ENCODE peak calls at places on chromosomes 1 and 21, in nine cellular contexts. U is AG10803; A is HL-60; Q is HCT116; B is foreskin fibroblast; N is BE2C; Y is neural progenitor cell; G is CD8-positive, alpha-beta T cell; R is left lung. D is an unnamed sample.

GRCh38 chr1:226325178-226325577 is 16.2 kb upstream of the LIN9 start:
- DNase-seq in U (no peak), A (no peak), Q (no peak), B (peak), N (no peak), Y (no peak), G (no peak), R (no peak), D (no peak)

GRCh38 chr1:116881879-116882520 is 27.7 kb upstream of the PTGFRN start:
- DNase-seq in U (peak), A (peak), Q (no peak), B (peak), N (peak), Y (peak), G (no peak), R (peak), D (no peak)

GRCh38 chr1:96087719-96088118 is 633.9 kb upstream of the PTBP2 start:
- DNase-seq in U (no peak), A (no peak), Q (no peak), B (no peak), N (no peak), Y (no peak), G (no peak), R (no peak), D (no peak)

GRCh38 chr1:145706282-145706681 is 886 bp downstream of the PDZK1 start:
- DNase-seq in U (peak), A (no peak), Q (peak), B (peak), N (no peak), Y (no peak), G (no peak), R (no peak), D (no peak)

GRCh38 chr1:219066631-219067349 is 106.9 kb upstream of the LYPLAL1 start:
- DNase-seq in U (peak), A (no peak), Q (peak), B (peak), N (no peak), Y (no peak), G (no peak), R (no peak), D (peak)

GRCh38 chr1:193448682-193449461 is 262.5 kb upstream of the B3GALT2 start:
- DNase-seq in U (no peak), A (no peak), Q (no peak), B (no peak), N (no peak), Y (no peak), G (no peak), R (no peak), D (no peak)

GRCh38 chr1:225881081-225882007 is 836 bp downstream of the TMEM63A start:
- DNase-seq in U (peak), A (no peak), Q (no peak), B (peak), N (no peak), Y (peak), G (peak), R (peak), D (no peak)

GRCh38 chr1:29675481-29676263 is 439.4 kb downstream of the PTPRU start:
- DNase-seq in U (no peak), A (no peak), Q (no peak), B (no peak), N (no peak), Y (no peak), G (no peak), R (no peak), D (no peak)

GRCh38 chr1:227038401-227038800 is 98.3 kb downstream of the COQ8A start:
- DNase-seq in U (peak), A (no peak), Q (no peak), B (no peak), N (no peak), Y (no peak), G (no peak), R (no peak), D (no peak)

GRCh38 chr1:232905324-232906034 is 44.9 kb upstream of the NTPCR start:
- DNase-seq in U (peak), A (no peak), Q (no peak), B (peak), N (no peak), Y (no peak), G (no peak), R (no peak), D (no peak)

GRCh38 chr21:34644815-34645214 is 24.0 kb upstream of the CLIC6 start:
- DNase-seq in U (no peak), A (no peak), Q (no peak), B (no peak), N (no peak), Y (no peak), G (no peak), R (no peak), D (no peak)

GRCh38 chr1:145992502-145992936 is 3.9 kb downstream of the TXNIP start:
- DNase-seq in U (no peak), A (no peak), Q (no peak), B (no peak), N (no peak), Y (no peak), G (no peak), R (peak), D (no peak)

GRCh38 chr1:59058681-59059441 is 238.0 kb upstream of the FGGY start:
- DNase-seq in U (no peak), A (no peak), Q (no peak), B (no peak), N (no peak), Y (no peak), G (no peak), R (no peak), D (no peak)

GRCh38 chr1:54220004-54220811 is 20.2 kb downstream of the MRPL37 start:
- DNase-seq in U (peak), A (peak), Q (no peak), B (peak), N (no peak), Y (no peak), G (no peak), R (peak), D (no peak)

GRCh38 chr21:33121715-33122475 is 52.0 kb downstream of the OLIG1 start:
- DNase-seq in U (peak), A (no peak), Q (peak), B (peak), N (no peak), Y (peak), G (no peak), R (no peak), D (no peak)

GRCh38 chr1:24009406-24009805 is 29.3 kb upstream of the SRSF10 start:
- DNase-seq in U (peak), A (no peak), Q (no peak), B (peak), N (no peak), Y (no peak), G (no peak), R (no peak), D (no peak)

GRCh38 chr1:30106125-30106524 is 617.3 kb downstream of the MATN1 start:
- DNase-seq in U (peak), A (no peak), Q (no peak), B (peak), N (peak), Y (peak), G (no peak), R (no peak), D (no peak)

GRCh38 chr1:95983831-95984230 is 737.8 kb upstream of the PTBP2 start:
- DNase-seq in U (no peak), A (no peak), Q (no peak), B (no peak), N (no peak), Y (no peak), G (no peak), R (no peak), D (no peak)

GRCh38 chr1:31912839-31913239 is 25.3 kb downstream of the PTP4A2 start:
- DNase-seq in U (no peak), A (no peak), Q (no peak), B (no peak), N (no peak), Y (no peak), G (no peak), R (no peak), D (no peak)

GRCh38 chr1:181898773-181899172 is 162.7 kb downstream of the ZNF648 start:
- DNase-seq in U (no peak), A (no peak), Q (no peak), B (no peak), N (no peak), Y (no peak), G (no peak), R (no peak), D (no peak)

GRCh38 chr1:235270625-235271024 is 57.4 kb downstream of the ARID4B start:
- DNase-seq in U (peak), A (no peak), Q (no peak), B (peak), N (no peak), Y (no peak), G (no peak), R (no peak), D (no peak)

GRCh38 chr1:93692983-93693591 is 11.4 kb upstream of the BCAR3 start:
- DNase-seq in U (peak), A (no peak), Q (peak), B (peak), N (no peak), Y (no peak), G (no peak), R (peak), D (no peak)

GRCh38 chr21:20592482-20592881 is 405.7 kb upstream of the NCAM2 start:
- DNase-seq in U (no peak), A (no peak), Q (no peak), B (no peak), N (no peak), Y (no peak), G (no peak), R (no peak), D (no peak)

GRCh38 chr1:59564192-59564891 is 250.4 kb upstream of the HOOK1 start:
- DNase-seq in U (peak), A (no peak), Q (no peak), B (peak), N (no peak), Y (no peak), G (no peak), R (no peak), D (no peak)

GRCh38 chr1:241787691-241788090 is 60.3 kb upstream of the EXO1 start:
- DNase-seq in U (no peak), A (no peak), Q (no peak), B (no peak), N (no peak), Y (no peak), G (no peak), R (no peak), D (no peak)

GRCh38 chr21:17786219-17787181 is 32.7 kb downstream of the C21orf91 start:
- DNase-seq in U (no peak), A (no peak), Q (no peak), B (no peak), N (no peak), Y (no peak), G (no peak), R (no peak), D (no peak)

GRCh38 chr1:37840711-37841110 is 18.7 kb downstream of the MTF1 start:
- DNase-seq in U (no peak), A (no peak), Q (no peak), B (no peak), N (no peak), Y (no peak), G (no peak), R (no peak), D (no peak)

GRCh38 chr1:50497007-50497406 is 73.8 kb upstream of the DMRTA2 start:
- DNase-seq in U (peak), A (no peak), Q (no peak), B (no peak), N (no peak), Y (no peak), G (no peak), R (no peak), D (no peak)

GRCh38 chr21:45004481-45005263 is 64.8 kb downstream of the SLX9 start:
- DNase-seq in U (no peak), A (peak), Q (no peak), B (no peak), N (peak), Y (no peak), G (no peak), R (peak), D (no peak)

GRCh38 chr21:18060402-18060801 is 184.2 kb upstream of the CHODL start:
- DNase-seq in U (no peak), A (no peak), Q (no peak), B (no peak), N (no peak), Y (no peak), G (no peak), R (no peak), D (no peak)

GRCh38 chr1:41647202-41648135 is 163.0 kb upstream of the EDN2 start:
- DNase-seq in U (no peak), A (no peak), Q (no peak), B (no peak), N (no peak), Y (no peak), G (no peak), R (no peak), D (no peak)

GRCh38 chr1:19483691-19484090 is 1.6 kb downstream of the CAPZB start:
- DNase-seq in U (no peak), A (no peak), Q (no peak), B (no peak), N (no peak), Y (no peak), G (no peak), R (no peak), D (no peak)

GRCh38 chr1:19485362-19486187 is at the start of gene CAPZB:
- DNase-seq in U (peak), A (peak), Q (peak), B (peak), N (peak), Y (peak), G (peak), R (peak), D (no peak)

GRCh38 chr1:19484793-19485361 is 462 bp downstream of the CAPZB start:
- DNase-seq in U (no peak), A (no peak), Q (no peak), B (no peak), N (peak), Y (peak), G (no peak), R (peak), D (no peak)

GRCh38 chr1:19484338-19484792 is 974 bp downstream of the CAPZB start:
- DNase-seq in U (no peak), A (no peak), Q (no peak), B (no peak), N (no peak), Y (peak), G (peak), R (peak), D (no peak)

GRCh38 chr1:19488136-19488535 is 2.8 kb upstream of the CAPZB start:
- DNase-seq in U (peak), A (no peak), Q (no peak), B (no peak), N (no peak), Y (no peak), G (peak), R (no peak), D (no peak)
- TF ChIP-seq CTCF in U (no peak), A (no peak), Q (no peak), B (no peak), N (no peak), Y (no peak), G (no peak), R (no peak), D (no peak)

GRCh38 chr1:221104596-221104995 is 225.4 kb downstream of the HLX start:
- DNase-seq in U (no peak), A (no peak), Q (no peak), B (no peak), N (no peak), Y (no peak), G (no peak), R (no peak), D (no peak)

GRCh38 chr1:221105578-221105977 is 226.3 kb downstream of the HLX start:
- DNase-seq in U (no peak), A (no peak), Q (no peak), B (no peak), N (no peak), Y (no peak), G (no peak), R (no peak), D (no peak)

DNA sequence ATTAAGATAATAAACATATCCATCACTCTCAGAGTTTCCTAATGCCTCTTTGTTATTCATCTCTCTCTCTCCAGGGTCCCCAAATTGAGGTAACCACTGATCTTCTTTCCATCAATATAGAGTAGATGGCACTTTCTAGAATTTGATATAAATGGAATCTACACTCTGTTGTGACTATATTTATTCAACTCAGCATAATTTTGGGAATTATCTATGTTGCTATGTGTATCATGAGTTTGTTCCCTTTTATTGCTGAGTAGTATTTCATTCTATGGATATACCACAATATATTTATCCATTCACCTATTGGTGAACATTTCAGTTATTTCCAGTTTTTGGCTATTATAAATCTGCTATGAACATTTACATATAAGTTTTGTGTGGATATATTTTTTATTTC is 230.7 kb downstream of the HLX start:
- DNase-seq in U (no peak), A (no peak), Q (no peak), B (no peak), N (no peak), Y (no peak), G (no peak), R (no peak), D (no peak)
- H3K4me3 ChIP-seq in U (no peak), A (no peak), Q (no peak), B (no peak), N (no peak), Y (no peak), G (no peak), R (no peak), D (no peak)

DNA sequence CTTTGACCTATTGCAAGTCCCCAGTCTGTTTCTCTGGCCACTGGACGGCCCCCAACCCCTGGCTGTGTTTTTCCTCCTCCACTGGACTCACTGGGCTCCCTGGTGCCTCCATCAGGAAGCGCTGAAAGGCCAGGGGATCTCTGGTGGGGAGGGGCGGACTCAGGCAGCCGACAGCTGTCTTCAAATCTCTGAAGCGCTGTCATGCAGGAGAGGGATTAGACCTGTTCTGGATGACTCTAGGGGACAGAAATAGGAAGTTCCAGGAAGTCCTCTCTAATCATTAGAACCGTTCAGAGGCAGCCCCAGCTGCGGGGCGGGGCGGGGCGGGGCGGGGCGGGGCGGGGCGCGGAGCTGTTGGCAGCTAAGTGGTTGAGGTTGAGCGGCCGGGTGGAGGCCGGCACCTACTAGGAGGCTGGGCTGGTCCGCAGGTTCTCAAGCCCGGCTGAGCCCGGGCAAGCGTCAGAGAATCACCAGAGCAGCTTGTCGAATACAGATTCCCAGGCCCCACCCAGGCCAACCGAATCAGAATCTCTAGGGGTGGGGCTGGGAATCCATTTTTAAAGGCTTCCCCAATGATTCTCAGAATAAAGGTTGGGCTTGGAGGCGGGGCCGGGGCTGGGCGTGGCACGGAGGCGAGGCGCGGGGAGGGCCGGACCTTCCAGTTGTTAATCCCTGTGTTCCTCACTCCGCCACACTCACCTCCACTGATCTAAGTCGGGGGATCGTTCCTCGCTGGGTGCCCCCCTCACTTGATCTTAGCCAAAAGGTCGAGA is 11.4 kb upstream of the PHLDA3 start:
- DNase-seq in U (peak), A (no peak), Q (peak), B (peak), N (peak), Y (peak), G (peak), R (peak), D (peak)
- TF ChIP-seq CTCF in U (peak), A (no peak), Q (peak), B (no peak), N (peak), Y (no peak), G (no peak), R (no peak), D (no peak)

GRCh38 chr1:207751790-207752455 is at the start of gene CD46:
- DNase-seq in U (peak), A (peak), Q (peak), B (peak), N (peak), Y (peak), G (peak), R (peak), D (peak)

GRCh38 chr1:207752456-207753132 is 740 bp downstream of the CD46 start:
- DNase-seq in U (peak), A (peak), Q (no peak), B (peak), N (peak), Y (peak), G (peak), R (peak), D (no peak)

GRCh38 chr1:207754011-207754410 is 2.2 kb downstream of the CD46 start:
- DNase-seq in U (no peak), A (no peak), Q (no peak), B (no peak), N (no peak), Y (no peak), G (no peak), R (no peak), D (no peak)

GRCh38 chr1:207754942-207755689 is 3.3 kb downstream of the CD46 start:
- DNase-seq in U (no peak), A (no peak), Q (no peak), B (no peak), N (no peak), Y (no peak), G (no peak), R (no peak), D (no peak)

GRCh38 chr1:207753611-207754010 is 1.8 kb downstream of the CD46 start:
- DNase-seq in U (no peak), A (no peak), Q (no peak), B (no peak), N (no peak), Y (no peak), G (no peak), R (no peak), D (no peak)
- H3K4me3 ChIP-seq in U (no peak), A (peak), Q (peak), B (peak), N (peak), Y (peak), G (peak), R (peak), D (peak)

GRCh38 chr1:204692320-204692851 is 6.8 kb upstream of the LRRN2 start:
- DNase-seq in U (no peak), A (no peak), Q (no peak), B (no peak), N (no peak), Y (no peak), G (no peak), R (no peak), D (no peak)
- TF ChIP-seq CTCF in U (no peak), A (no peak), Q (peak), B (no peak), N (peak), Y (peak), G (no peak), R (no peak), D (no peak)

GRCh38 chr1:240597153-240597745 is 14.7 kb downstream of the GREM2 start:
- DNase-seq in U (no peak), A (no peak), Q (no peak), B (no peak), N (no peak), Y (peak), G (no peak), R (no peak), D (no peak)
- H3K4me3 ChIP-seq in U (peak), A (no peak), Q (no peak), B (no peak), N (no peak), Y (no peak), G (no peak), R (no peak), D (no peak)

DNA sequence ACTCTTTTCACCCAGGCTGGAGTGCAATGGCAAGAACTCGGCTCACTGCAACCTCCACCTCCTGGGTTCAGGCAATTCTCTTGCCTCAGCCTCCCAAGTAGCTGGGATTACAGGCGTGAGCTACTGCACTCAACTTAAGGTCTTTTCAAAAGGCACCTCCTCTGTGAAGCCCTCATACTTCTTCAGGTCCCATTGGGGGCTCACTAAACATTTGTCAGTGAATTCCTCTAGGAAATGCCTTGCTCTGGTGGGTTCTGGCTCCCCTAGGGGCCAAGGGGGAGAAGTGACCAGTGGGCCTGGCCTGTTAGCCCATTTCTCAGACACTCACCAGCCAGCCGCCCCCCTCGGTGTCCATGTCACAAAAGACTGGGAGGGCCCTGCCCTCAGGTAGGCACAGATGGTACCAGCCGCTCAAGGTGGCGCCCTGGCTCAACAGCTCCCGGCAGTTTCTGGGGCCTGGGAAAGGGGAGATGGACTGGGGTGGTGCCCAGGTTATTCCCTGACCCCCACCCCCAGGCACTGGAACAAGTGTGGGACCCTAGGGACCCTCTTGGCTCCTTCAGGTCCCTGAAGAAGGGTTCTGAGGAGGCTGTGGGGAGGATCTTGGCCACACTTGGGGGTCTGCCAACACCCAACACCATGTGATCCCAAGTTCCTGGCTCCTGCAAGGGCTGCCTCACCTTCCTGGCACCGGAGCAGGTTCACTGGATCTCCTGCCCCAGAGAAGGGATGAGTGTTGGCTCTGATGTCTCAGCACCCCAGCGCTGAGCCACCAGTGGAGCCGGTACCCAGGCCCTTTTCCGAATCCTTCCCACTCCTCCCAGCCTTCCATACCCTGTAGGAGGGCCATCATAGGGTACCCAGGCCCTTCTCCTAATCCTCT is 1.6 kb downstream of the FCN3 start:
- DNase-seq in U (no peak), A (no peak), Q (no peak), B (no peak), N (no peak), Y (peak), G (no peak), R (no peak), D (no peak)
- TF ChIP-seq CTCF in U (peak), A (no peak), Q (no peak), B (peak), N (peak), Y (peak), G (no peak), R (no peak), D (peak)

D was measured in LNCaP clone FGC.